ENCODE peak calls at places on chromosomes 4 and X, in four cellular contexts. One of them, this sample, is unnamed.
A peak's percentile ranks its signal among the peaks of the same experiment; 100 is the strongest.

GRCh38 chr4:164572877-164573279 is 181.1 kb upstream of the SMIM31 start:
- DNase-seq in H9: no peak
- DNase-seq in H1: no peak
- DNase-seq in neuronal stem cell: no peak
- DNase-seq in this sample: no peak

GRCh38 chr4:79227896-79228295 is 98.0 kb downstream of the NAA11 start:
- DNase-seq in H9: no peak
- DNase-seq in H1: no peak
- DNase-seq in neuronal stem cell: no peak
- DNase-seq in this sample: no peak

GRCh38 chr4:95732061-95732460 is 107.8 kb upstream of the PDHA2 start:
- DNase-seq in H9: no peak
- DNase-seq in H1: no peak
- DNase-seq in neuronal stem cell: no peak
- DNase-seq in this sample: no peak

GRCh38 chrX:81261576-81261975 is 59.7 kb downstream of the SH3BGRL start:
- DNase-seq in H9: no peak
- DNase-seq in H1: no peak
- DNase-seq in neuronal stem cell: no peak
- DNase-seq in this sample: peak; percentile 49

GRCh38 chrX:13305091-13305490 is 14.8 kb downstream of the ATXN3L start:
- DNase-seq in H9: no peak
- DNase-seq in H1: no peak
- DNase-seq in neuronal stem cell: no peak
- DNase-seq in this sample: no peak

GRCh38 chr4:121256887-121257426 is 92.8 kb upstream of the TNIP3 start:
- DNase-seq in H9: no peak
- DNase-seq in H1: no peak
- DNase-seq in neuronal stem cell: no peak
- DNase-seq in this sample: no peak

GRCh38 chrX:86241547-86241946 is 93.3 kb downstream of the DACH2 start:
- DNase-seq in H9: no peak
- DNase-seq in H1: no peak
- DNase-seq in neuronal stem cell: no peak
- DNase-seq in this sample: no peak

GRCh38 chrX:130413415-130413814 is 11.6 kb downstream of the RBMX2 start:
- DNase-seq in H9: no peak
- DNase-seq in H1: no peak
- DNase-seq in neuronal stem cell: no peak
- DNase-seq in this sample: no peak

GRCh38 chr4:44421330-44421729 is 27.3 kb downstream of the KCTD8 start:
- DNase-seq in H9: no peak
- DNase-seq in H1: no peak
- DNase-seq in neuronal stem cell: no peak
- DNase-seq in this sample: no peak

DNA sequence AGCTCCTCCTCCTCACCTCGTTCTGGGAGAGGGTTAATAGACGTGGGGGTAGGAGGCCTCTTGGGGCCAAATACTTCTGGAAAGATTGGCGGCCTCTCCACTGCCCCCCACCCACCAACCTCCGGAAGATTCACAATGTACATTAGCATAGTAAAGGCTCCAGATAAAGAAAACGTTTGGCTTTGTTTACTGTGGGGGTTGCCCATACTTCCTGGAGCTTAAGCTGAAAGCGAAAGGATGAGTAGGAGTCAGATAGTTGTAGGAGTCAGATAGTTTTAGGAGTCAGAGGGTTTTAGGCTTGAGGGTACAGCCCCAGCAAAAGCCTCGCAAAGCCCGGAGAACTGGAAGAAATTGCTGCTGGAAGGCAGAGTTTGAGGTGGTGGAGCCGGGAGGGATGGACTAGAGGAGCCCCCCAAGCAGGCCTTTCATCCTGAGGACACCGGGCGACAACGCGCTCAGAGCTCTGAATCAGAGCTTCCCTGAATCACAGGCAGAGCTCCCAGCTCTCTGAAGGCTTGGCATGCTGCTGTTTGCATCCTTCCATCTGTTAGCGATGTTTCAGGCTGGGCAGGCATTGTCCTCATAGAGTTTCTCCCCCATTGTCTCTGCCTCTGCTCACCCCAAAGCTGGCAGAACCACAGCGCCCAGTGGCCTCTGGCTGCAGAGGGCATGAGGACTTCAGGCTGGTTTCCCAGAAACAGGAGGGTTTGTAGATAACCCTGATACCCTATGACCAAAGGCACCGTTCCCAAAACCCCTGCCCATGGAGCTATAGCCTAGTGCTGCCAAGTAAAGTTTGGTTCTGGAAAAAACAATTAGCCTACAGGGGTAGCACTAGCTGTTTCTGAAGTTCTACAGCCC is 280.7 kb downstream of the BCOR start:
- DNase-seq in H9: peak; percentile 93
- DNase-seq in H1: peak; percentile 50
- DNase-seq in neuronal stem cell: no peak
- DNase-seq in this sample: peak; percentile 54
- H4K8ac ChIP-seq in H9: no peak overlapping the region
- H4K8ac ChIP-seq in H1: no peak overlapping the region
- H4K8ac ChIP-seq in neuronal stem cell: no peak overlapping the region
- H4K8ac ChIP-seq in this sample: peak overlapping the region; percentile 79

GRCh38 chr4:140497776-140498636 is at the start of gene MGAT4D:
- DNase-seq in H9: peak; percentile 60
- DNase-seq in H1: peak; percentile 74
- DNase-seq in neuronal stem cell: peak; percentile 32
- DNase-seq in this sample: no peak
- H4K8ac ChIP-seq in H9: no peak within 1 kb of the TSS
- H4K8ac ChIP-seq in H1: peak within 1 kb of the TSS; percentile 88
- H4K8ac ChIP-seq in neuronal stem cell: no peak within 1 kb of the TSS
- H4K8ac ChIP-seq in this sample: no peak within 1 kb of the TSS

DNA sequence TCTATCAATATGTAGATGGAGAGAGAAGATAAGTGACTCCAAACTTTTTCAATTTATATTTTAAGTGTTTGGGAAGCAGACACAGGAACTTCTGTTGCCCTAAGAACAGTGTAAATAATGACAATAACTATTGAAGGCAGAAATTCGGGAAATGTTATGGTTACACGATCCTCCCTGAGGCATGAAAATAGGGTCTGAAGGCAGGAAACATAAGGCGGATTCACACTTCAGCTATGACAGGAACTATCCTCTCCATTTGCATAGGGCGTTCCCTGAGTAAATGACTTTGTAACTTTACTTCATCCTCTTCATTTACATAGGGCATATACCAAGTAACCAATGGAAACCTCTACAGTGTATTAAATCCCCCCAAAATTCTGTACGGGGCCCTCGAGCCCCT is 2504.4 kb downstream of the ARAP2 start:
- DNase-seq in H9: no peak
- DNase-seq in H1: no peak
- DNase-seq in neuronal stem cell: no peak
- DNase-seq in this sample: no peak
- H4K8ac ChIP-seq in H9: no peak overlapping the region
- H4K8ac ChIP-seq in H1: no peak overlapping the region
- H4K8ac ChIP-seq in neuronal stem cell: no peak overlapping the region
- H4K8ac ChIP-seq in this sample: no peak overlapping the region

GRCh38 chr4:103024996-103025395 is 5.5 kb upstream of the SLC9B1 start:
- DNase-seq in H9: no peak
- DNase-seq in H1: no peak
- DNase-seq in neuronal stem cell: no peak
- DNase-seq in this sample: no peak

GRCh38 chr4:103021120-103021519 is 1.6 kb upstream of the SLC9B1 start:
- DNase-seq in H9: no peak
- DNase-seq in H1: no peak
- DNase-seq in neuronal stem cell: no peak
- DNase-seq in this sample: no peak

GRCh38 chr4:103018391-103019318 is 850 bp downstream of the SLC9B1 start:
- DNase-seq in H9: no peak
- DNase-seq in H1: no peak
- DNase-seq in neuronal stem cell: peak; percentile 5
- DNase-seq in this sample: no peak

DNA sequence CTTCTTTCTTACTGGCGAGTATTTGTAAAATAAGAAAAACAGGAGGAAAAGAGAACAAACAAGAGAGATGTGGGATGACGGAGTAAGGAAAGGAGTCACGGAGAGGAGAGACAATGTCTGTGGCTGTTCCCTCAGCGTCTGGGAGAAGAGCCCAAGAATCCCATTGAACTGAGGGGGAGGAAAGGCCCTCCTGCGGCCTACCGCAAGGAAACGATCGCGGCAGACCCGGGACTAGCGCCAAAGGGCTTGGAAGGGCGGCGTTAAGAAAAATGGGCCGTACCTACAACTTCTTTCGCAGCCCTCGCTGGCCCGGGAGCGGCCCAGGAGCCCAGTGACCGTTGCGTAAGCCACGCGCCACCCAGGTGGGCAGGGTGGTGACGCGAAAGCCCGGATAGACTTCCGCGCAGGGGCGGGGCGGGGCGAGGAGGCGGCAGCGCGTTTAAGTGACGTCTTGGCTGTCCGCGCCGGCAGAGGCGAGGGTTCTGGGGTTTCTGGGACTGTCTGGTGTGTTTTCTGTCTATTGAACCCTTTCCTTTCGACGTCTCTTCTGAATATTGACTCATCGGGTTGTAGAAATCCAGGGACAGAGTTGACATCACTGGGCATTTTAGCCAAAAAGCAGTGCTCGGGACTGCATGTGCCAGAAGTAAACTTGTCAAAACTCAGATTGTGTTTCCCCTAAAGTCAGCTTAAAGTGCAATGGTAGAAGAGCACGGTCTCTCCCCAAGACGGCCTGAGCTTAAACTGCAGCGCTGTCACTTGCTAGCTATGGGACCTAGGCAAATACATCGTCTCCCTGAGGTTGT is at the start of gene SLC9B1:
- DNase-seq in H9: peak; percentile 47
- DNase-seq in H1: peak; percentile 96
- DNase-seq in neuronal stem cell: peak; percentile 79
- DNase-seq in this sample: peak; percentile 97
- H4K8ac ChIP-seq in H9: no peak within 1 kb of the TSS
- H4K8ac ChIP-seq in H1: peak within 1 kb of the TSS; percentile 94
- H4K8ac ChIP-seq in neuronal stem cell: no peak within 1 kb of the TSS
- H4K8ac ChIP-seq in this sample: peak within 1 kb of the TSS; percentile 99

This sample was measured in IMR-90.